ENCODE peak calls at places on chromosome 1, in seven cellular contexts. O is Calu3; M is HL-60; F is activated CD8-positive, alpha-beta memory T cell treated with anti-CD3 and anti-CD28 coated beads, Interleukin-2, amount 10 ng/mL, durations not matched to agents 7 days and 5 days; E is dorsolateral prefrontal cortex; N is left cardiac atrium; B is kidney tubule cell. P is an unnamed sample.

GRCh38 chr1:203537806-203538464 is 44.0 kb downstream of the OPTC start:
- DNase-seq in O (peak; percentile 28), M (no peak), F (no peak), E (no peak), N (no peak), B (no peak), P (no peak)

GRCh38 chr1:165891461-165891860 is 64.0 kb downstream of the UCK2 start:
- DNase-seq in O (no peak), M (no peak), F (no peak), E (no peak), N (no peak), B (peak; percentile 35), P (no peak)

GRCh38 chr1:40743860-40744259 is 39.7 kb upstream of the KCNQ4 start:
- DNase-seq in O (no peak), M (no peak), F (no peak), E (no peak), N (no peak), B (no peak), P (no peak)

GRCh38 chr1:184739070-184739469 is 15.6 kb downstream of the EDEM3 start:
- DNase-seq in O (no peak), M (no peak), F (no peak), E (no peak), N (no peak), B (no peak), P (no peak)

GRCh38 chr1:92599184-92599583 is 112.5 kb upstream of the GFI1 start:
- DNase-seq in O (no peak), M (no peak), F (no peak), E (no peak), N (no peak), B (peak; percentile 23), P (no peak)

GRCh38 chr1:107570768-107571167 is 394.2 kb downstream of the VAV3 start:
- DNase-seq in O (no peak), M (no peak), F (no peak), E (no peak), N (no peak), B (no peak), P (no peak)

GRCh38 chr1:42251042-42251441 is 84.0 kb downstream of the FOXJ3 start:
- DNase-seq in O (no peak), M (no peak), F (no peak), E (no peak), N (no peak), B (no peak), P (no peak)

GRCh38 chr1:235207202-235207565 is 46.1 kb upstream of the RBM34 start:
- DNase-seq in O (no peak), M (no peak), F (peak; percentile 75), E (no peak), N (no peak), B (no peak), P (no peak)

GRCh38 chr1:15680614-15681345 is 3.3 kb upstream of the PLEKHM2 start:
- DNase-seq in O (no peak), M (no peak), F (no peak), E (no peak), N (no peak), B (peak; percentile 91), P (no peak)

GRCh38 chr1:206606867-206607266 is 5.4 kb downstream of the EIF2D start:
- DNase-seq in O (peak; percentile 46), M (no peak), F (peak; percentile 39), E (no peak), N (no peak), B (peak; percentile 55), P (no peak)

GRCh38 chr1:18764362-18764761 is 95.1 kb downstream of the TAS1R2 start:
- DNase-seq in O (no peak), M (no peak), F (no peak), E (no peak), N (no peak), B (no peak), P (no peak)

GRCh38 chr1:36436820-36437219 is 13.4 kb downstream of the OSCP1 start:
- DNase-seq in O (peak; percentile 65), M (no peak), F (no peak), E (no peak), N (no peak), B (peak; percentile 96), P (no peak)